ENCODE peak calls at places on chromosomes 11 and 22, in six cellular contexts. E is HT1080, Z is amygdala, M is epithelial cell of prostate, R is kidney, N is K562. L is an unnamed sample.
A peak's percentile ranks its signal among the peaks of the same experiment; 100 is the strongest.

GRCh38 chr22:44381761-44382454 is 69.2 kb upstream of the SHISAL1 start:
- DNase-seq in E (no peak), Z (no peak), M (no peak), R (peak; percentile 51), N (no peak), L (no peak)

GRCh38 chr11:47443028-47443700 is 5.8 kb downstream of the RAPSN start:
- DNase-seq in E (no peak), Z (no peak), M (no peak), R (no peak), N (no peak), L (peak; percentile 27)

GRCh38 chr22:28116261-28116673 is 197.2 kb upstream of the PITPNB start:
- DNase-seq in E (peak; percentile 20), Z (no peak), M (peak; percentile 74), R (no peak), N (no peak), L (no peak)

GRCh38 chr11:1742371-1742770 is 8.0 kb downstream of the IFITM10 start:
- DNase-seq in E (peak; percentile 21), Z (no peak), M (no peak), R (no peak), N (no peak), L (no peak)

GRCh38 chr11:72321381-72321996 is 77.5 kb upstream of the PHOX2A start:
- DNase-seq in E (peak; percentile 79), Z (no peak), M (no peak), R (no peak), N (peak; percentile 83), L (no peak)

GRCh38 chr11:77193915-77194830 is 66.1 kb downstream of the MYO7A start:
- DNase-seq in E (no peak), Z (no peak), M (no peak), R (peak; percentile 54), N (no peak), L (no peak)

GRCh38 chr22:39661842-39662676 is 91.5 kb downstream of the CACNA1I start:
- DNase-seq in E (no peak), Z (no peak), M (no peak), R (no peak), N (peak; percentile 88), L (no peak)

GRCh38 chr11:124718801-124719200 is 20.9 kb upstream of the NRGN start:
- DNase-seq in E (no peak), Z (no peak), M (no peak), R (no peak), N (no peak), L (no peak)

GRCh38 chr11:76578655-76579046 is 91.9 kb downstream of the LRRC32 start:
- DNase-seq in E (no peak), Z (no peak), M (no peak), R (peak; percentile 93), N (no peak), L (no peak)

GRCh38 chr11:69985654-69986420 is 92.3 kb upstream of the ANO1 start:
- DNase-seq in E (no peak), Z (no peak), M (no peak), R (peak; percentile 81), N (peak; percentile 89), L (no peak)

GRCh38 chr22:50469377-50470305 is 5.2 kb downstream of the SBF1 start:
- DNase-seq in E (peak; percentile 96), Z (no peak), M (peak; percentile 37), R (peak; percentile 93), N (peak; percentile 80), L (peak; percentile 93)

GRCh38 chr11:80096736-80097135 is 655.9 kb upstream of the TENM4 start:
- DNase-seq in E (peak; percentile 89), Z (no peak), M (no peak), R (no peak), N (no peak), L (no peak)

GRCh38 chr11:37512156-37512780 is 914.2 kb upstream of the RAG2 start:
- DNase-seq in E (no peak), Z (no peak), M (no peak), R (no peak), N (no peak), L (no peak)

GRCh38 chr11:134480129-134480652 is 68.1 kb upstream of the B3GAT1 start:
- DNase-seq in E (no peak), Z (no peak), M (no peak), R (no peak), N (no peak), L (no peak)

GRCh38 chr11:44621784-44622183 is 56.3 kb downstream of the CD82 start:
- DNase-seq in E (no peak), Z (no peak), M (no peak), R (no peak), N (no peak), L (no peak)

GRCh38 chr22:39288135-39288898 is 31.1 kb downstream of the RPL3 start:
- DNase-seq in E (no peak), Z (no peak), M (no peak), R (no peak), N (no peak), L (no peak)

GRCh38 chr22:38823076-38823475 is 20.8 kb downstream of the NPTXR start:
- DNase-seq in E (no peak), Z (no peak), M (no peak), R (peak; percentile 46), N (no peak), L (no peak)

GRCh38 chr11:66564538-66564937 is 3.9 kb downstream of the CTSF start:
- DNase-seq in E (no peak), Z (no peak), M (no peak), R (no peak), N (no peak), L (no peak)

GRCh38 chr11:72831521-72832300 is 17.5 kb downstream of the ATG16L2 start:
- DNase-seq in E (peak; percentile 75), Z (peak; percentile 77), M (no peak), R (peak; percentile 91), N (peak; percentile 80), L (peak; percentile 49)

GRCh38 chr11:96464695-96465307 is 75.0 kb downstream of the JRKL start:
- DNase-seq in E (peak; percentile 62), Z (no peak), M (peak; percentile 18), R (no peak), N (peak; percentile 76), L (peak; percentile 82)

GRCh38 chr11:86209806-86210657 is 34.5 kb upstream of the EED start:
- DNase-seq in E (no peak), Z (no peak), M (no peak), R (no peak), N (no peak), L (no peak)

GRCh38 chr11:134643519-134644042 is 231.5 kb upstream of the B3GAT1 start:
- DNase-seq in E (no peak), Z (no peak), M (no peak), R (no peak), N (no peak), L (no peak)

GRCh38 chr11:40337118-40337517 is 1122.3 kb downstream of the LRRC4C start:
- DNase-seq in E (no peak), Z (no peak), M (no peak), R (no peak), N (no peak), L (no peak)

GRCh38 chr22:39253427-39254070 is 8.8 kb upstream of the PDGFB start:
- DNase-seq in E (peak; percentile 86), Z (peak; percentile 20), M (peak; percentile 50), R (peak; percentile 87), N (peak; percentile 64), L (peak; percentile 42)

GRCh38 chr11:2210366-2211112 is 38.9 kb upstream of the TH start:
- DNase-seq in E (no peak), Z (no peak), M (no peak), R (peak; percentile 71), N (no peak), L (no peak)

GRCh38 chr22:22958621-22959020 is 71.0 kb downstream of the IGLL5 start:
- DNase-seq in E (no peak), Z (no peak), M (no peak), R (no peak), N (peak; percentile 55), L (no peak)

GRCh38 chr22:46007003-46007847 is 30.3 kb upstream of the WNT7B start:
- DNase-seq in E (peak; percentile 90), Z (no peak), M (peak; percentile 68), R (peak; percentile 92), N (no peak), L (no peak)

GRCh38 chr11:64643927-64644326 is 52.9 kb downstream of the SLC22A12 start:
- DNase-seq in E (no peak), Z (no peak), M (no peak), R (no peak), N (no peak), L (no peak)

GRCh38 chr11:8263769-8264410 is at the start of gene LMO1:
- DNase-seq in E (peak; percentile 60), Z (peak; percentile 43), M (no peak), R (peak; percentile 90), N (peak; percentile 86), L (peak; percentile 68)

GRCh38 chr11:68213135-68213515 is at the start of gene KMT5B:
- DNase-seq in E (no peak), Z (no peak), M (no peak), R (peak; percentile 87), N (no peak), L (no peak)

GRCh38 chr11:18277560-18278271 is 11.7 kb downstream of the SAA1 start:
- DNase-seq in E (no peak), Z (no peak), M (no peak), R (no peak), N (no peak), L (no peak)

GRCh38 chr11:28343304-28344233 is 235.4 kb downstream of the METTL15 start:
- DNase-seq in E (peak; percentile 84), Z (no peak), M (peak; percentile 31), R (no peak), N (peak; percentile 23), L (no peak)

L was measured in MM.1S.